ENCODE peak calls at places on chromosome 12, in five cellular contexts. L, T, K, A and M are unnamed samples.

GRCh38 chr12:53327435-53328042 is 6.1 kb upstream of the AAAS start:
- DNase-seq in L (no peak), T (no peak), K (peak; percentile 43), A (no peak), M (peak; percentile 35)

GRCh38 chr12:68406134-68406576 is 74.0 kb upstream of the MDM1 start:
- DNase-seq in L (no peak), T (peak; percentile 98), K (peak; percentile 99), A (peak; percentile 93), M (peak; percentile 57)

GRCh38 chr12:117282490-117282889 is 78.9 kb downstream of the NOS1 start:
- DNase-seq in L (no peak), T (no peak), K (no peak), A (no peak), M (no peak)

GRCh38 chr12:107134558-107134957 is 41.2 kb upstream of the CRY1 start:
- DNase-seq in L (peak; percentile 44), T (no peak), K (no peak), A (no peak), M (no peak)

GRCh38 chr12:32454075-32454474 is 54.7 kb downstream of the FGD4 start:
- DNase-seq in L (no peak), T (no peak), K (peak; percentile 74), A (no peak), M (no peak)

GRCh38 chr12:87427770-87428169 is 601.4 kb downstream of the C12orf50 start:
- DNase-seq in L (no peak), T (no peak), K (no peak), A (no peak), M (no peak)

GRCh38 chr12:119206348-119207075 is 27.8 kb downstream of the HSPB8 start:
- DNase-seq in L (no peak), T (no peak), K (no peak), A (no peak), M (no peak)

GRCh38 chr12:89878327-89878726 is 169.7 kb upstream of the ATP2B1 start:
- DNase-seq in L (no peak), T (no peak), K (no peak), A (no peak), M (no peak)

GRCh38 chr12:7162691-7163114 is 26.8 kb upstream of the PEX5 start:
- DNase-seq in L (peak; percentile 30), T (no peak), K (peak; percentile 15), A (no peak), M (no peak)

GRCh38 chr12:130847097-130847496 is 8.0 kb upstream of the STX2 start:
- DNase-seq in L (no peak), T (no peak), K (peak; percentile 21), A (no peak), M (no peak)

GRCh38 chr12:4027412-4027811 is 154.2 kb upstream of the PARP11 start:
- DNase-seq in L (peak; percentile 61), T (no peak), K (no peak), A (no peak), M (no peak)

GRCh38 chr12:4591180-4591687 is 29.2 kb downstream of the DYRK4 start:
- DNase-seq in L (no peak), T (no peak), K (no peak), A (no peak), M (no peak)

GRCh38 chr12:56644654-56645053 is 1.1 kb downstream of the ATP5F1B start:
- DNase-seq in L (no peak), T (no peak), K (peak; percentile 32), A (no peak), M (peak; percentile 19)

GRCh38 chr12:109053382-109054123 is 1.2 kb downstream of the USP30 start:
- DNase-seq in L (peak; percentile 16), T (no peak), K (no peak), A (no peak), M (peak; percentile 19)

GRCh38 chr12:119180380-119181040 is 1.8 kb downstream of the HSPB8 start:
- DNase-seq in L (no peak), T (peak; percentile 92), K (peak; percentile 72), A (peak; percentile 67), M (peak; percentile 68)

GRCh38 chr12:55698241-55698955 is 9.3 kb downstream of the ITGA7 start:
- DNase-seq in L (no peak), T (peak; percentile 69), K (no peak), A (no peak), M (no peak)

GRCh38 chr12:128138125-128138524 is 128.8 kb upstream of the TMEM132C start:
- DNase-seq in L (no peak), T (no peak), K (no peak), A (no peak), M (no peak)

GRCh38 chr12:3380200-3381020 is 110.6 kb upstream of the PRMT8 start:
- DNase-seq in L (no peak), T (no peak), K (no peak), A (no peak), M (no peak)

GRCh38 chr12:7282844-7283243 is 21.0 kb upstream of the ACSM4 start:
- DNase-seq in L (no peak), T (no peak), K (no peak), A (no peak), M (no peak)

GRCh38 chr12:57242691-57243454 is 8.1 kb downstream of the STAC3 start:
- DNase-seq in L (peak; percentile 85), T (no peak), K (peak; percentile 57), A (no peak), M (peak; percentile 66)

GRCh38 chr12:32561931-32562341 is 117.2 kb upstream of the DNM1L start:
- DNase-seq in L (no peak), T (no peak), K (no peak), A (no peak), M (no peak)

GRCh38 chr12:110606253-110606611 is 7.7 kb upstream of the TCTN1 start:
- DNase-seq in L (no peak), T (no peak), K (no peak), A (no peak), M (no peak)

GRCh38 chr12:95532851-95533250 is 18.4 kb downstream of the USP44 start:
- DNase-seq in L (peak; percentile 13), T (no peak), K (peak; percentile 50), A (no peak), M (no peak)

GRCh38 chr12:108532061-108532848 is 17.2 kb downstream of the FICD start:
- DNase-seq in L (no peak), T (no peak), K (no peak), A (no peak), M (no peak)

GRCh38 chr12:92627511-92627910 is 75.3 kb upstream of the PLEKHG7 start:
- DNase-seq in L (no peak), T (no peak), K (no peak), A (no peak), M (no peak)

GRCh38 chr12:130017571-130018449 is 114.0 kb upstream of the TMEM132D start:
- DNase-seq in L (no peak), T (no peak), K (no peak), A (no peak), M (no peak)

GRCh38 chr12:101608301-101609133 is 13.7 kb downstream of the MYBPC1 start:
- DNase-seq in L (no peak), T (no peak), K (no peak), A (peak; percentile 59), M (no peak)

GRCh38 chr12:80756875-80757274 is 40.2 kb downstream of the MYF5 start:
- DNase-seq in L (no peak), T (no peak), K (peak; percentile 7), A (no peak), M (no peak)

GRCh38 chr12:93144109-93144508 is 215.0 kb upstream of the EEA1 start:
- DNase-seq in L (no peak), T (no peak), K (no peak), A (no peak), M (no peak)

GRCh38 chr12:32413412-32413811 is 14.1 kb downstream of the FGD4 start:
- DNase-seq in L (no peak), T (no peak), K (no peak), A (no peak), M (no peak)

GRCh38 chr12:126191037-126191891 is 1126.0 kb downstream of the AACS start:
- DNase-seq in L (no peak), T (no peak), K (no peak), A (no peak), M (no peak)

GRCh38 chr12:52082988-52083637 is 3.6 kb downstream of the SMIM41 start:
- DNase-seq in L (peak; percentile 79), T (no peak), K (peak; percentile 70), A (no peak), M (peak; percentile 88)